ENCODE peak calls at places on chromosomes 5 and 9, in four cellular contexts. One of them, this sample, is unnamed.

GRCh38 chr5:37111426-37112382 is 137.5 kb downstream of the CPLANE1 start:
- DNase-seq in colonic mucosa: no peak
- DNase-seq in psoas muscle: no peak
- DNase-seq in mucosa of descending colon: no peak
- DNase-seq in this sample: no peak

GRCh38 chr5:66518753-66519152 is 77.4 kb upstream of the MAST4 start:
- DNase-seq in colonic mucosa: no peak
- DNase-seq in psoas muscle: no peak
- DNase-seq in mucosa of descending colon: no peak
- DNase-seq in this sample: no peak

GRCh38 chr9:124007157-124007460 is 4.5 kb upstream of the LHX2 start:
- DNase-seq in colonic mucosa: no peak
- DNase-seq in psoas muscle: no peak
- DNase-seq in mucosa of descending colon: no peak
- DNase-seq in this sample: no peak

GRCh38 chr5:37665889-37666288 is 174.0 kb downstream of the GDNF start:
- DNase-seq in colonic mucosa: no peak
- DNase-seq in psoas muscle: peak; percentile 91
- DNase-seq in mucosa of descending colon: peak; percentile 62
- DNase-seq in this sample: no peak

GRCh38 chr9:107491081-107492053 is 1.8 kb upstream of the KLF4 start:
- DNase-seq in colonic mucosa: peak; percentile 49
- DNase-seq in psoas muscle: peak; percentile 59
- DNase-seq in mucosa of descending colon: peak; percentile 62
- DNase-seq in this sample: peak; percentile 3

GRCh38 chr5:177478711-177479646 is 5.5 kb upstream of the DBN1 start:
- DNase-seq in colonic mucosa: peak; percentile 71
- DNase-seq in psoas muscle: peak; percentile 94
- DNase-seq in mucosa of descending colon: peak; percentile 73
- DNase-seq in this sample: peak; percentile 43

GRCh38 chr5:127386557-127386956 is 96.0 kb downstream of the MEGF10 start:
- DNase-seq in colonic mucosa: no peak
- DNase-seq in psoas muscle: no peak
- DNase-seq in mucosa of descending colon: no peak
- DNase-seq in this sample: peak; percentile 86

GRCh38 chr9:70581214-70581966 is 166.9 kb upstream of the KLF9 start:
- DNase-seq in colonic mucosa: no peak
- DNase-seq in psoas muscle: no peak
- DNase-seq in mucosa of descending colon: no peak
- DNase-seq in this sample: no peak

GRCh38 chr9:117188394-117188793 is 226.5 kb downstream of the ASTN2 start:
- DNase-seq in colonic mucosa: no peak
- DNase-seq in psoas muscle: no peak
- DNase-seq in mucosa of descending colon: no peak
- DNase-seq in this sample: no peak

GRCh38 chr5:173746050-173746449 is 129.6 kb upstream of the BOD1 start:
- DNase-seq in colonic mucosa: no peak
- DNase-seq in psoas muscle: no peak
- DNase-seq in mucosa of descending colon: no peak
- DNase-seq in this sample: no peak

GRCh38 chr9:82424599-82424998 is 436.0 kb downstream of the SPATA31D1 start:
- DNase-seq in colonic mucosa: peak; percentile 24
- DNase-seq in psoas muscle: no peak
- DNase-seq in mucosa of descending colon: no peak
- DNase-seq in this sample: no peak

GRCh38 chr9:122370303-122370702 is 521 bp upstream of the PTGS1 start:
- DNase-seq in colonic mucosa: no peak
- DNase-seq in psoas muscle: no peak
- DNase-seq in mucosa of descending colon: no peak
- DNase-seq in this sample: no peak

GRCh38 chr5:149141957-149142851 is 911 bp downstream of the ABLIM3 start:
- DNase-seq in colonic mucosa: no peak
- DNase-seq in psoas muscle: peak; percentile 56
- DNase-seq in mucosa of descending colon: no peak
- DNase-seq in this sample: no peak

GRCh38 chr5:92364986-92365550 is 982.0 kb upstream of the ARRDC3 start:
- DNase-seq in colonic mucosa: no peak
- DNase-seq in psoas muscle: no peak
- DNase-seq in mucosa of descending colon: no peak
- DNase-seq in this sample: peak; percentile 91

GRCh38 chr5:127958421-127959011 is 125.0 kb upstream of the SLC12A2 start:
- DNase-seq in colonic mucosa: peak; percentile 57
- DNase-seq in psoas muscle: no peak
- DNase-seq in mucosa of descending colon: no peak
- DNase-seq in this sample: no peak

GRCh38 chr9:91301161-91301560 is 60.6 kb downstream of the AUH start:
- DNase-seq in colonic mucosa: no peak
- DNase-seq in psoas muscle: no peak
- DNase-seq in mucosa of descending colon: no peak
- DNase-seq in this sample: peak; percentile 29

GRCh38 chr5:151615431-151615830 is 24.3 kb upstream of the FAT2 start:
- DNase-seq in colonic mucosa: no peak
- DNase-seq in psoas muscle: no peak
- DNase-seq in mucosa of descending colon: no peak
- DNase-seq in this sample: no peak

GRCh38 chr5:156332245-156332644 is 5.3 kb downstream of the SGCD start:
- DNase-seq in colonic mucosa: no peak
- DNase-seq in psoas muscle: no peak
- DNase-seq in mucosa of descending colon: no peak
- DNase-seq in this sample: no peak

GRCh38 chr5:103340717-103341397 is 82.3 kb downstream of the MACIR start:
- DNase-seq in colonic mucosa: no peak
- DNase-seq in psoas muscle: no peak
- DNase-seq in mucosa of descending colon: no peak
- DNase-seq in this sample: no peak

GRCh38 chr9:74035786-74036185 is 461.3 kb upstream of the RORB start:
- DNase-seq in colonic mucosa: no peak
- DNase-seq in psoas muscle: no peak
- DNase-seq in mucosa of descending colon: no peak
- DNase-seq in this sample: no peak

GRCh38 chr9:126692041-126692758 is 78.5 kb downstream of the LMX1B start:
- DNase-seq in colonic mucosa: no peak
- DNase-seq in psoas muscle: peak; percentile 43
- DNase-seq in mucosa of descending colon: no peak
- DNase-seq in this sample: no peak

GRCh38 chr5:142364251-142365145 is 39.7 kb upstream of the SPRY4 start:
- DNase-seq in colonic mucosa: no peak
- DNase-seq in psoas muscle: peak; percentile 69
- DNase-seq in mucosa of descending colon: no peak
- DNase-seq in this sample: no peak

GRCh38 chr9:136899196-136899595 is 12.9 kb downstream of the TRAF2 start:
- DNase-seq in colonic mucosa: peak; percentile 68
- DNase-seq in psoas muscle: no peak
- DNase-seq in mucosa of descending colon: peak; percentile 79
- DNase-seq in this sample: no peak
- H3K4me1 ChIP-seq in colonic mucosa: peaks cover 29% of the 10 kb centered on the region
- H3K4me1 ChIP-seq in psoas muscle: peaks cover 25% of the 10 kb centered on the region
- H3K4me1 ChIP-seq in mucosa of descending colon: peaks cover 55% of the 10 kb centered on the region
- H3K4me1 ChIP-seq in this sample: peaks cover 25% of the 10 kb centered on the region

GRCh38 chr9:113179839-113180238 is 29.0 kb downstream of the SLC31A2 start:
- DNase-seq in colonic mucosa: no peak
- DNase-seq in psoas muscle: no peak
- DNase-seq in mucosa of descending colon: no peak
- DNase-seq in this sample: no peak
- H3K36me3 ChIP-seq in colonic mucosa: no peaks in the 10 kb centered on the region
- H3K36me3 ChIP-seq in psoas muscle: peaks cover 99% of the 10 kb centered on the region
- H3K36me3 ChIP-seq in mucosa of descending colon: peaks cover 4% of the 10 kb centered on the region
- H3K36me3 ChIP-seq in this sample: peaks cover 95% of the 10 kb centered on the region

GRCh38 chr5:112063878-112064615 is 307.1 kb upstream of the NREP start:
- DNase-seq in colonic mucosa: no peak
- DNase-seq in psoas muscle: no peak
- DNase-seq in mucosa of descending colon: no peak
- DNase-seq in this sample: no peak
- H3K4me1 ChIP-seq in colonic mucosa: no peaks in the 10 kb centered on the region
- H3K4me1 ChIP-seq in psoas muscle: no peaks in the 10 kb centered on the region
- H3K4me1 ChIP-seq in mucosa of descending colon: no peaks in the 10 kb centered on the region
- H3K4me1 ChIP-seq in this sample: no peaks in the 10 kb centered on the region

DNA sequence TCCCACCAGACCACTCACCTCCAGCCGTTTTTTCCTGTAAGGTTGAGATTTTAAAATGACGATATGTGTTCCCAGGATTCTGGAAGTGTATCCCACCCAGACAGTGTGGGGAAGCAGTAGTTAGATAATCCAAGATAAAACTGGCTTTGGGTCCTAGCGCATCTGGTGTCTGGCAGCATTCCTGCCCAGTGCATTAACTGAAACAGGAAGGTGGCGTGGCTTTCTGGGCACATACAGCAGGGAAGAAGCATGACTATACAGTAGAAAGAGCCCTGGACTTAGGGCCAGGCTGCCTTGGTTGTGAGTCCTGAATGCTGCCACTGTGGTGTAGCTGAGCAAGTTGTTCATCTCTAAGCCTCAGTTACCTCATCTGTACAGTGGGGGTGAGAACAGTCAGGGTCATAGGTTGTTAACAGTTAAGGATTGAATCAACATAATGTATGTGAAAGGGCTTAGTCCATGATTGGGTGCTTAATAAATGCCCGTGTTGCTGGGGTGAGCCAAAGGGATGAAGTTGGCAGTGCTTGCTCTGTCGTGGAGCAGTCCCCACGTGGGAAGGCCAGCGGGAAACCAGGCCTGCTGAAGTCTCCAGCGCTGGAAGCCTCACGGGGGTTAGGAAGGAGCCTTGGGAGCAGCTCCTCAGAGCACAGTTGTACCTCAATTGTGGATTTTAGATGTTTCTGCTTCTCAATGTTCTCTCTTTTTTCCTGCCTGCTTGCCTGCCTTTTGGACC is 18.0 kb downstream of the CLTA start:
- DNase-seq in colonic mucosa: no peak
- DNase-seq in psoas muscle: no peak
- DNase-seq in mucosa of descending colon: no peak
- DNase-seq in this sample: no peak
- H3K36me3 ChIP-seq in colonic mucosa: peaks cover 8% of the 10 kb centered on the region
- H3K36me3 ChIP-seq in psoas muscle: peaks cover 86% of the 10 kb centered on the region
- H3K36me3 ChIP-seq in mucosa of descending colon: peaks cover 20% of the 10 kb centered on the region
- H3K36me3 ChIP-seq in this sample: peaks cover 98% of the 10 kb centered on the region

GRCh38 chr5:9554122-9554521 is 8.2 kb upstream of the SEMA5A start:
- DNase-seq in colonic mucosa: no peak
- DNase-seq in psoas muscle: no peak
- DNase-seq in mucosa of descending colon: no peak
- DNase-seq in this sample: no peak

GRCh38 chr5:9553561-9553960 is 7.7 kb upstream of the SEMA5A start:
- DNase-seq in colonic mucosa: peak; percentile 84
- DNase-seq in psoas muscle: no peak
- DNase-seq in mucosa of descending colon: peak; percentile 66
- DNase-seq in this sample: no peak

GRCh38 chr5:9546973-9547947 is 1.4 kb upstream of the SEMA5A start:
- DNase-seq in colonic mucosa: peak; percentile 72
- DNase-seq in psoas muscle: peak; percentile 50
- DNase-seq in mucosa of descending colon: peak; percentile 72
- DNase-seq in this sample: peak; percentile 76

GRCh38 chr5:9549941-9550340 is 4.1 kb upstream of the SEMA5A start:
- DNase-seq in colonic mucosa: no peak
- DNase-seq in psoas muscle: no peak
- DNase-seq in mucosa of descending colon: no peak
- DNase-seq in this sample: no peak

DNA sequence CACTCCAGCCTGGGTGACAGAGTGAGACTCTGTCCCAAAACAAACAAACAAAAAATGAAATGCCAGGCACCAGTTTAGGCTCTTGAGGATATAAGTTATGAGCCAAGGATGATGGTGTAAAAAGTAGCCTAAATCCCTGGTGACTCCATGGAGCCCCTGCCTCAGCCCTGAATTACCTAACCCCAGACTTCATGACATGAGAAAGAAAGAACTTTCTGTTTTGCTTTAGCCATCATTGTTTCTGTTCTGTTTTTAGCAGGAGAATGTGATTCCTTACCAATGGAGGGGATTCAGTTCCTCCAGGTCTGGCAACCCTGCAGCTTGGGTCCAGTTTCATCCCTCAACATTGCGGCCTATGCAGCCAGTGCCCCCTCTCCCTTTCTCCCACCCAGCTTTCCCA is 5.7 kb upstream of the SEMA5A start:
- DNase-seq in colonic mucosa: no peak
- DNase-seq in psoas muscle: no peak
- DNase-seq in mucosa of descending colon: no peak
- DNase-seq in this sample: no peak
- H3K4me1 ChIP-seq in colonic mucosa: no peaks in the 10 kb centered on the region
- H3K4me1 ChIP-seq in psoas muscle: no peaks in the 10 kb centered on the region
- H3K4me1 ChIP-seq in mucosa of descending colon: peaks cover 22% of the 10 kb centered on the region
- H3K4me1 ChIP-seq in this sample: peaks cover 19% of the 10 kb centered on the region

DNA sequence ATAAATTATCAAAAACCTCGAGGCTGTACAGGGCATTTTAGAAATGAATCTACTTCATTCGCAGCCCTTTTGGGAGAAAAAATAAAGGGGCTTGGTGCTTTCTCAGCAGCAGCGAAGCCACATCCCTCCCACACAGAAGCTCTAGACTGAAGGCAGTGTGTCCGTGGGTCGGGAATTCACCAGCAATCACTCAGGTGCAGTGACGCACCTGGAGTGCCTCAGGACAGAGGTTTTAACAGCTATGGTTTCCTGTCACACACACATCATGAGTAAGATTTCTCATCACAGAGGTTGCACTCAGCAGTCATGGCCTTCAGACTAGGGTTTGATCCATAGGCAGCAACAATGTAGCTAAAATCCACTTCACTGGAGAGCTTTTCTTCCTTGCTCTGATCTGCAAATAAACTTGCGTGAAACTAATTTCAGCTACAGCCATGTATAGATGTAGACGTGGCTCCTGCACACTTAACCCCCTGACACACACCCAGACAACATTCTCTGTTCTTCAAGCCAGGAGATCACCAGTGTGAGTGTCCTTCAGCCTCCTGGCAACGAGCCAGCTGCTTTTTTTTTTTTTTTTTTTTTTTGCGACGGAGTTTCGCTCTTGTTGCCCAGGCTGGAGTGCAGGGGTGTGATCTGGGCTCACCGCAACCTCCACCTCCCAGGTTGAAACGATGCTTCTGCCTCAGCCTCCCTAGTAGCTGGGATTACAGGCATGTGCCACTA is 34.8 kb downstream of the DYNC2I2 start:
- DNase-seq in colonic mucosa: no peak
- DNase-seq in psoas muscle: no peak
- DNase-seq in mucosa of descending colon: no peak
- DNase-seq in this sample: no peak
- H3K36me3 ChIP-seq in colonic mucosa: peaks cover 44% of the 10 kb centered on the region
- H3K36me3 ChIP-seq in psoas muscle: peaks cover 98% of the 10 kb centered on the region
- H3K36me3 ChIP-seq in mucosa of descending colon: peaks cover 35% of the 10 kb centered on the region
- H3K36me3 ChIP-seq in this sample: peaks cover 100% of the 10 kb centered on the region

DNA sequence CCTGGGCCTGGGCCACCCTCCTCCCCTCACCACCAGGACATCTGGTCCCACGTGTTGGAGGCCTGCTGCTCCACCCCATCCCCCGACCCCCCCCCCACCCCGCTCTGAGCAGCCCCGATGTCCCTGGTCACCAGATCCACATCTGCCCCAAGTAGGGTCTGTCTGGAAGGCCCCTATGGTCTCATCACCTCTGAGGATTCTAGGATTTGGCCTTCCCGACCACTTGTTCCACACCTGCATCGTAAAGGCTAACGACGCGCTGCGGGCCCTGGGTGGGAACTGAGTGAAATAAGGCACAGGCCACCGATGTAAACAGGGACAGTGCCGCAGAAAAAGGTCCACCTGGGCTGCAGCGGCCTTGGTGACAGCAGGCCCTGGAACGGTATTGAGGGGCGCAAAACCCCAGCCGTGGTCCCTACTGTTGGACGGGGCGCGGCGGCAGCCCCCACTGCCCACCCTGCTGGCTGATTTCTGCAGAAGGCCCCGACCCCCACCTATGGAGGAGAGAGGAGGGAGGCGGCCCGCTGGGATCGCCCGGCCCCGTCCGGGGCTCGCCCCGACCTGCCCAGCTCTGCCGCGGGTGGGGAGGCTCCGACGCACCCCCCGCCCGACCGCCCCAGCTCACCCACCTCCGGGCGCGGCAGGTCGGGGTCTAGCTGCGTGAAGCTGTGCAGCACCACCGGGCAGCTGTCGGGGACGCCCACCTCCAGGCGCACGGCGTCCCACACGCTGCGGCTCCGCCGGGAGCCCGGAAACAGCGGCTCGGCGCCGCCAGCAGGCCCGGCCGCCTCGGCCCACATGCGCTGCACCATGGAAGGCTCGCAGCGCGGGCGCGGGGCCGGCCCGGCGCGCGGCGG is 469 bp downstream of the RALGDS start:
- DNase-seq in colonic mucosa: peak; percentile 32
- DNase-seq in psoas muscle: peak; percentile 61
- DNase-seq in mucosa of descending colon: peak; percentile 77
- DNase-seq in this sample: no peak
- H3K4me1 ChIP-seq in colonic mucosa: peaks cover 25% of the 10 kb centered on the region
- H3K4me1 ChIP-seq in psoas muscle: peaks cover 68% of the 10 kb centered on the region
- H3K4me1 ChIP-seq in mucosa of descending colon: peaks cover 40% of the 10 kb centered on the region
- H3K4me1 ChIP-seq in this sample: peaks cover 56% of the 10 kb centered on the region